ENCODE peak calls at places on chromosomes 3 and 15, in nine cellular contexts. U is LNCaP clone FGC, V is epithelial cell of esophagus, O is lower lobe of right lung, H is HFFc6, Y is mammary epithelial cell, Q is choroid plexus epithelial cell, N is D721Med, D is sigmoid colon. Z is an unnamed sample.

GRCh38 chr15:40322531-40323238 is 807 bp upstream of the INAFM2 start:
- DNase-seq in O (no peak), D (peak; percentile 83), N (no peak), Q (no peak), V (no peak), Y (no peak), H (no peak), U (no peak), Z (no peak)

GRCh38 chr3:125163739-125164601 is 48.6 kb downstream of the SLC12A8 start:
- DNase-seq in V (peak; percentile 66), Y (no peak), U (peak; percentile 63), D (no peak), Q (peak; percentile 48), O (peak; percentile 72), N (no peak), H (no peak), Z (no peak)

GRCh38 chr3:30644615-30645014 is 38.2 kb downstream of the TGFBR2 start:
- DNase-seq in N (no peak), U (no peak), Y (no peak), O (no peak), Q (peak; percentile 89), V (peak; percentile 60), H (peak; percentile 36), D (peak; percentile 92), Z (no peak)

GRCh38 chr3:124263168-124263567 is 271.2 kb upstream of the ROPN1 start:
- DNase-seq in O (no peak), D (no peak), Q (peak; percentile 93), H (peak; percentile 87), N (no peak), Y (peak; percentile 93), V (peak; percentile 94), U (no peak), Z (no peak)

GRCh38 chr3:5278666-5279065 is 91.2 kb downstream of the EDEM1 start:
- DNase-seq in N (no peak), U (no peak), Q (no peak), Y (peak; percentile 13), H (no peak), O (no peak), V (no peak), D (no peak), Z (no peak)

GRCh38 chr3:9911863-9912262 is 5.0 kb upstream of the IL17RC start:
- DNase-seq in H (no peak), O (no peak), N (no peak), D (no peak), Y (no peak), U (no peak), V (no peak), Q (peak; percentile 77), Z (no peak)

GRCh38 chr3:13537926-13538325 is 11.0 kb upstream of the FBLN2 start:
- DNase-seq in U (no peak), Q (peak; percentile 96), O (no peak), D (peak; percentile 69), N (no peak), V (peak; percentile 86), Y (peak; percentile 73), H (peak; percentile 96), Z (no peak)

GRCh38 chr3:196979545-196979944 is 10.9 kb upstream of the PIGZ start:
- DNase-seq in H (no peak), Q (peak; percentile 91), N (no peak), O (no peak), Y (no peak), D (no peak), U (no peak), V (peak; percentile 34), Z (no peak)

GRCh38 chr3:100089802-100090668 is 24.3 kb downstream of the FILIP1L start:
- DNase-seq in O (no peak), N (no peak), Q (peak; percentile 81), U (no peak), Y (peak; percentile 39), H (peak; percentile 72), V (peak; percentile 61), D (no peak), Z (no peak)

GRCh38 chr3:39639344-39640236 is 169.8 kb upstream of the MYRIP start:
- DNase-seq in D (no peak), U (no peak), O (no peak), H (peak; percentile 97), Y (peak; percentile 91), N (no peak), V (peak; percentile 98), Q (peak; percentile 93), Z (no peak)

GRCh38 chr3:11717301-11717700 is 73.6 kb upstream of the VGLL4 start:
- DNase-seq in H (peak; percentile 54), N (no peak), V (peak; percentile 30), O (no peak), Y (peak; percentile 53), Q (peak; percentile 35), U (no peak), D (no peak), Z (no peak)

GRCh38 chr15:40444741-40445140 is 4.0 kb downstream of the BAHD1 start:
- DNase-seq in H (no peak), V (no peak), D (no peak), Q (no peak), Y (no peak), O (no peak), N (no peak), U (no peak), Z (no peak)

DNA sequence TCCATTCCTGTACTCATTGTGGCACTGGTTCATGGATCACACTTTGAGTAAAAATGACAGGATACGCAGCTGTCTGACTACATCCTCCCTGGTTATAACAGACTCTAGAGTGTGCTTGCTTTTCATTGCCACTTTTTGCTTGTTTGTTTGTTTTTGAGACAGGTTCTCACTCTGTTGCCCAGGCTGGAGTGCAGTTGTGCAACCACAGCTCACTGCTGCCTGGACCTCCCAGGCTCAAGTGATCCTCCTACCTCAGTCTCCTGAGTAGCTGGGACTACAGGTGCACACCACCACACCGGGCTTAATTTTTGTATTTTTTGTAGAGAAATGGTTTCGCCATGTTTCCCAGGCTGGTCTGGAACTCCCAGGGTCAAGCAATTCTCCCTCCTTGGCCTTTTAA is 89.3 kb upstream of the ROBO2 start:
- DNase-seq in Y (no peak), V (no peak), D (no peak), Q (no peak), O (no peak), N (no peak), H (no peak), U (no peak), Z (no peak)
- TF ChIP-seq CTCF in Y (no peak), V (no peak), D (no peak), Q (no peak), O (no peak), N (no peak), H (no peak), U (no peak), Z (no peak)

DNA sequence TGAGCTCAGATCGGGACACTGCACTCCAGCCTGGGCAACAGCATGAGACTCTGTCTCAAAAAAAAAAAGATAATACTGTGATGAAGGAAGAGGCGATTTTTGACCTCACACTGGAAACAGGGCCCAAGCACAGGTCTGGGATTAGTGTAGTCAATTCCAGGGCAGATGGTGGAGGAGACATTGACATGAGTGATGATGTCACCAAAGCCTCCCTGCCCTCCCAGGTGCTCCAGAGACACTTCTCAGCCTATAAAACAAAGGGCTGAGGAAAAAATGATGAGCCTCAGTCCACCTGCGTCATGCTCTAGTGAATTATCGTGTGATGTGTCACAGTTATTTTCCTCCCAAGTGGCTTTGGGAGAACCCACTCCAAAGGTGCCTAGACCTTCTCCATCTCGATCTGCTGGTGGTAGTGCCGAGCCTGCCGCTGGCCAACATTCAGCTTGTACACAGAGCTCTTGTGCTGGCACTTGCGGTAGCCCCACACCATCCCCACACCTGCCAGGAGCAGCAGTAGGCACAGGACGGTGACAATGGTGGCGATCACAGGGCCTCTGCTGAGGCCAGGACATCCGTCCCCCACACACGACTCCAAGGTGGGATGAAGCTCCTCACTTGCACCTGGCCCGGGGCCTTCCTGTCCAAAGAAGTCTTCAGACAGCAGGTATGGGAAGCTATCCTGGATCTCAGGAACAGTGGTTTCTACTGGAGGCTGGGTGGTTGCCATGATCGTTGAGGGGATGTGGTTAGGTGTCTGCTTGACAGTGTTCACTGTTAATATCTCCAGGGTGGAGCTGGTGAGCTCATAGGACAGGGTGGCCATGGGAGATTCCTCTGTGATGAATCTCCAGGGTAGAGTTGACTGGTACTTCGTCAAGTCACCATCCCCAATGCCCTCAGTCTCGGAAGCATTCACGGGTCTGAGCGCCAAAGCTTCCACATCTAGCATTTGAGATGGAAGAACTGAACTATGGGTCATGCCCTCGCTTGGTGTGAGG is 38.8 kb downstream of the CRTAP start:
- DNase-seq in D (no peak), Q (no peak), N (no peak), U (no peak), V (peak; percentile 30), H (no peak), Y (peak; percentile 45), O (no peak), Z (peak; percentile 19)
- TF ChIP-seq CTCF in D (no peak), Q (no peak), N (no peak), U (no peak), V (no peak), H (no peak), Y (no peak), O (no peak), Z (no peak)

DNA sequence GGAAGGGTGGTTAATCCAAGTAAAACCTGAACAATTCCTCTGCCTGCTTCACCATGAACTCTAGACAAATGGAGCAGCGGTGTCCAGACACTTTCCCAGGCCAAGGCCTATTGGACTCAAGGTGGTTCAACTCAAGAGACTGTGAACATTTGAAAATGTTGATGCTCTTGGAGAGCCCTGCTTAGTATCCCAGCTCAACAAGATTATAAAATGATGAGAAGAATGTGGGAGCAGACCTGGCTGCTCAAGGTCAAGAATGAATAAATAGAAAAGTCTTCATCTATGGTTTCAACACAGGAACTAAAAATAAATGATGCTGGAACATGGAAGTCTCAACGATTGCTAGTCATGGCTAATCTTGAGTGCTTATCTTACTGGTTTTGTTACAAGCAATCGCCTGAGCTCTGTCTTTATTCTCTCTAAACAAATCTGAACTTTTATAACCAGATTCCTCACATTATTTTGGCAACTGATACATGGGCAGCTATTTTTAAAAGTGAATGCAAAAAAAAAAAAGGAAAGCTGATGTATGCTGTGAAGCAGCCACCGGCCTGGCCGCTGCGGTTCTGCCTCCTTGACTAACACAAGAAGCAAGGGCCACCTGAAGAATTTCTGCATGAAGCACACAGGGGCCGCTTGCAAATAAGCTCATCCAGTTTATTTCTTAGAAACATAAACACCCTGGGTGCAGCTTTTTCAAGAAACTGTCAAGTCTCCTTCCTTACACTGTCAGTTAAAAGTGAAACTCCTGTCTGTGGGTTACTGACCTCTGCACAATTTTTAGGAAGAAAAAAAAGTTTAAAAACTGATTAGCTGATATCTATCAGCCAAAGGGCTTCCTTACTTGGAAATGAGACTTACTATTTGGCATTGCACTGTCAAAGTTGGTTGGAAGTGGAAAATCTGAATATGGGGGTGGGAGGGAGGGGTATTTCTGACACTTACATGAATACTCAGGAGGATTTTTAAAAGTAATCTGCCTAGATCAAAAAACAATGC is 120.1 kb upstream of the ARHGEF3 start:
- DNase-seq in U (no peak), D (peak; percentile 71), V (no peak), O (no peak), Q (peak; percentile 76), H (peak; percentile 35), Y (no peak), N (no peak), Z (no peak)
- TF ChIP-seq CTCF in U (no peak), D (no peak), V (no peak), O (no peak), Q (no peak), H (no peak), Y (no peak), N (no peak), Z (no peak)

DNA sequence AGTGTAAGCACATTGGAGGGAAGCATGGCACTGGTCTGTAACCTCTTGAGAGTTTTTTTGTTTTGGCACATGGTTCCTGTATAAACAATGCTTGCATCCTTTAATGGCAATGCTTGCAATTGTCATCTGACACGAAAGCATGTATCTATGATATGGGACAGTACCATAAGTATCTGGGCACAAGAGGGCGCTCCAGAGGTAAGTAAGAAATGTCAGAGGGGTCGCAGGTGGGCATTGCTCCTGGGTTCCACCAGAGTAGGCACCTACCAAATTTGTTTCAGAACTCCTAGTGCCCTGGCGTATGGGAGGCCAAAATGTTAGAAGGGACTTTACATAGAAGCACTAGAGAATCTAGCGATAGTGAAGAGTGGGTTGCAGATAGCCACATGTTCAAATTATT is 58.7 kb upstream of the BCHE start:
- DNase-seq in N (no peak), Q (no peak), Y (no peak), O (no peak), D (no peak), V (peak; percentile 34), U (no peak), H (no peak), Z (no peak)
- TF ChIP-seq CTCF in N (peak; percentile 59), Q (peak; percentile 8), Y (peak; percentile 22), O (no peak), D (no peak), V (peak; percentile 33), U (peak; percentile 43), H (no peak), Z (no peak)

Z was measured in mesothelial cell of epicardium.